ENCODE peak calls at places on chromosome 4, in eight cellular contexts. O is AG04450, N is iPS DF 6.9, C is neuronal stem cell, E is ovary, S is GM18507, Z is NCI-H2081, T is NCI-H1105. B is an unnamed sample.

GRCh38 chr4:13396161-13396560 is 88.0 kb downstream of the RAB28 start:
- DNase-seq in O (no peak), N (no peak), C (no peak), E (no peak), S (no peak), Z (no peak), T (no peak), B (no peak)

GRCh38 chr4:75843596-75843995 is 58.7 kb downstream of the PPEF2 start:
- DNase-seq in O (no peak), N (no peak), C (no peak), E (no peak), S (no peak), Z (no peak), T (no peak), B (no peak)

GRCh38 chr4:74692973-74693372 is 101.3 kb downstream of the BTC start:
- DNase-seq in O (peak), N (no peak), C (no peak), E (no peak), S (no peak), Z (no peak), T (no peak), B (no peak)

GRCh38 chr4:78520808-78521226 is 30.8 kb upstream of the ANXA3 start:
- DNase-seq in O (no peak), N (no peak), C (no peak), E (no peak), S (no peak), Z (no peak), T (no peak), B (no peak)

GRCh38 chr4:172858731-172859230 is 309.8 kb upstream of the GALNT7 start:
- DNase-seq in O (no peak), N (no peak), C (no peak), E (no peak), S (no peak), Z (no peak), T (no peak), B (no peak)

GRCh38 chr4:5712517-5712916 is 1.5 kb downstream of the EVC start:
- DNase-seq in O (no peak), N (no peak), C (no peak), E (no peak), S (no peak), Z (no peak), T (no peak), B (no peak)

GRCh38 chr4:18691431-18692200 is 670.1 kb upstream of the LCORL start:
- DNase-seq in O (no peak), N (peak), C (no peak), E (no peak), S (no peak), Z (no peak), T (no peak), B (no peak)

GRCh38 chr4:23934915-23935314 is 45.1 kb upstream of the PPARGC1A start:
- DNase-seq in O (peak), N (no peak), C (no peak), E (no peak), S (no peak), Z (no peak), T (no peak), B (no peak)

GRCh38 chr4:128387600-128388351 is 100.2 kb upstream of the PGRMC2 start:
- DNase-seq in O (no peak), N (no peak), C (no peak), E (no peak), S (no peak), Z (no peak), T (no peak), B (no peak)

GRCh38 chr4:38894340-38894982 is 26.9 kb downstream of the FAM114A1 start:
- DNase-seq in O (no peak), N (no peak), C (no peak), E (no peak), S (no peak), Z (no peak), T (no peak), B (no peak)

GRCh38 chr4:80540785-80541469 is 205.4 kb downstream of the CFAP299 start:
- DNase-seq in O (no peak), N (no peak), C (no peak), E (no peak), S (peak), Z (no peak), T (no peak), B (no peak)

GRCh38 chr4:180150818-180151217 is 2092.4 kb upstream of the TENM3 start:
- DNase-seq in O (no peak), N (no peak), C (no peak), E (no peak), S (no peak), Z (peak), T (no peak), B (no peak)

GRCh38 chr4:125833-126232 is 1.5 kb downstream of the ZNF718 start:
- DNase-seq in O (no peak), N (no peak), C (no peak), E (no peak), S (no peak), Z (peak), T (no peak), B (no peak)

GRCh38 chr4:90064196-90064595 is 63.0 kb upstream of the CCSER1 start:
- DNase-seq in O (no peak), N (no peak), C (no peak), E (no peak), S (no peak), Z (no peak), T (no peak), B (no peak)

GRCh38 chr4:140837742-140838141 is 81.6 kb upstream of the TBC1D9 start:
- DNase-seq in O (no peak), N (no peak), C (no peak), E (no peak), S (no peak), Z (no peak), T (no peak), B (no peak)

GRCh38 chr4:20612313-20612712 is 87.9 kb upstream of the PACRGL start:
- DNase-seq in O (peak), N (no peak), C (no peak), E (no peak), S (no peak), Z (no peak), T (no peak), B (no peak)

GRCh38 chr4:6926681-6927478 is 17.3 kb downstream of the TBC1D14 start:
- DNase-seq in O (no peak), N (no peak), C (no peak), E (no peak), S (no peak), Z (no peak), T (no peak), B (no peak)

GRCh38 chr4:7989654-7990053 is 50.0 kb upstream of the AFAP1 start:
- DNase-seq in O (no peak), N (no peak), C (no peak), E (no peak), S (no peak), Z (no peak), T (no peak), B (no peak)

GRCh38 chr4:124980276-124980752 is 267.8 kb upstream of the ANKRD50 start:
- DNase-seq in O (no peak), N (no peak), C (no peak), E (no peak), S (no peak), Z (no peak), T (no peak), B (no peak)

GRCh38 chr4:84496356-84497219 is 2.5 kb downstream of the NKX6-1 start:
- DNase-seq in O (no peak), N (no peak), C (no peak), E (no peak), S (no peak), Z (no peak), T (no peak), B (no peak)

GRCh38 chr4:173590697-173591096 is 60.7 kb upstream of the HAND2 start:
- DNase-seq in O (no peak), N (no peak), C (no peak), E (no peak), S (no peak), Z (no peak), T (no peak), B (no peak)

GRCh38 chr4:27318740-27319139 is 458.1 kb downstream of the STIM2 start:
- DNase-seq in O (no peak), N (peak), C (peak), E (no peak), S (no peak), Z (no peak), T (no peak), B (no peak)

GRCh38 chr4:169283114-169283509 is 12.4 kb upstream of the SH3RF1 start:
- DNase-seq in O (peak), N (no peak), C (no peak), E (no peak), S (no peak), Z (no peak), T (no peak), B (no peak)

GRCh38 chr4:17142232-17142711 is 243.8 kb upstream of the LDB2 start:
- DNase-seq in O (peak), N (no peak), C (no peak), E (no peak), S (no peak), Z (no peak), T (no peak), B (no peak)

GRCh38 chr4:125801373-125801772 is 486.6 kb downstream of the FAT4 start:
- DNase-seq in O (no peak), N (no peak), C (no peak), E (no peak), S (no peak), Z (no peak), T (no peak), B (no peak)

GRCh38 chr4:41998019-41998418 is 7.7 kb downstream of the SLC30A9 start:
- DNase-seq in O (no peak), N (no peak), C (no peak), E (no peak), S (no peak), Z (no peak), T (no peak), B (no peak)

GRCh38 chr4:28167411-28167810 is 1306.8 kb downstream of the STIM2 start:
- DNase-seq in O (no peak), N (no peak), C (no peak), E (no peak), S (no peak), Z (no peak), T (no peak), B (no peak)

GRCh38 chr4:138188406-138189084 is 53.6 kb downstream of the SLC7A11 start:
- DNase-seq in O (no peak), N (no peak), C (no peak), E (no peak), S (no peak), Z (no peak), T (no peak), B (no peak)

GRCh38 chr4:168409089-168409801 is 71.0 kb downstream of the DDX60L start:
- DNase-seq in O (no peak), N (no peak), C (no peak), E (no peak), S (no peak), Z (no peak), T (no peak), B (no peak)

GRCh38 chr4:25865586-25865985 is 2.8 kb upstream of the SEL1L3 start:
- DNase-seq in O (no peak), N (no peak), C (no peak), E (no peak), S (no peak), Z (no peak), T (no peak), B (no peak)

B was measured in NCI-H1436 treated with DMSO at 0.1 percent for 48 hours.